ENCODE peak calls at places on chromosomes 4 and X, in six cellular contexts. I, U, S, T, Z and D are unnamed samples. For H3K4me1, the result is how much of the 10 kb centered on the place peaks cover.

GRCh38 chrX:153517421-153517820 is at the start of gene ATP2B3:
- DNase-seq in I (no peak), U (no peak), S (peak), T (no peak), Z (no peak), D (no peak)

GRCh38 chrX:155068165-155068564 is 2.8 kb downstream of the CMC4 start:
- DNase-seq in I (no peak), U (no peak), S (no peak), T (peak), Z (no peak), D (no peak)

GRCh38 chr4:113976937-113977855 is 2.3 kb downstream of the ARSJ start:
- DNase-seq in I (no peak), U (no peak), S (no peak), T (no peak), Z (no peak), D (no peak)

GRCh38 chrX:106901781-106902219 is 1.3 kb downstream of the RIPPLY1 start:
- DNase-seq in I (no peak), U (no peak), S (no peak), T (no peak), Z (no peak), D (no peak)

GRCh38 chr4:786861-787300 is 39.0 kb downstream of the CPLX1 start:
- DNase-seq in I (no peak), U (peak), S (no peak), T (no peak), Z (no peak), D (no peak)

GRCh38 chr4:102867278-102868152 is 1.3 kb upstream of the CISD2 start:
- DNase-seq in I (peak), U (no peak), S (no peak), T (peak), Z (no peak), D (no peak)

GRCh38 chr4:40626183-40626990 is 3.3 kb downstream of the RBM47 start:
- DNase-seq in I (no peak), U (no peak), S (peak), T (no peak), Z (no peak), D (no peak)

GRCh38 chrX:57871463-57871862 is 38.8 kb downstream of the ZXDA start:
- DNase-seq in I (no peak), U (no peak), S (no peak), T (no peak), Z (no peak), D (no peak)

GRCh38 chrX:79259073-79259689 is 108.0 kb downstream of the ITM2A start:
- DNase-seq in I (peak), U (peak), S (no peak), T (no peak), Z (no peak), D (no peak)

GRCh38 chr4:80309301-80310004 is 26.1 kb upstream of the CFAP299 start:
- DNase-seq in I (no peak), U (no peak), S (no peak), T (peak), Z (no peak), D (no peak)

GRCh38 chrX:150688911-150689451 is 4.2 kb upstream of the MTMR1 start:
- DNase-seq in I (no peak), U (no peak), S (peak), T (peak), Z (peak), D (no peak)

GRCh38 chr4:67483868-67484602 is 61.3 kb downstream of the CENPC start:
- DNase-seq in I (no peak), U (no peak), S (peak), T (no peak), Z (no peak), D (no peak)

GRCh38 chr4:163693776-163694175 is 199.3 kb downstream of the TMA16 start:
- DNase-seq in I (no peak), U (no peak), S (no peak), T (peak), Z (no peak), D (no peak)

GRCh38 chr4:110306363-110306762 is 107.9 kb upstream of the ELOVL6 start:
- DNase-seq in I (no peak), U (no peak), S (no peak), T (no peak), Z (no peak), D (no peak)

GRCh38 chr4:40227284-40227683 is 30.5 kb downstream of the RHOH start:
- DNase-seq in I (no peak), U (no peak), S (no peak), T (no peak), Z (no peak), D (no peak)

GRCh38 chrX:6968231-6968630 is 179.3 kb upstream of the STS start:
- DNase-seq in I (no peak), U (no peak), S (no peak), T (no peak), Z (no peak), D (no peak)

GRCh38 chr4:87680271-87680670 is 30.2 kb downstream of the DMP1 start:
- DNase-seq in I (no peak), U (no peak), S (peak), T (no peak), Z (no peak), D (no peak)

GRCh38 chrX:1606476-1606875 is 8.4 kb upstream of the ASMT start:
- DNase-seq in I (no peak), U (no peak), S (no peak), T (no peak), Z (no peak), D (no peak)

GRCh38 chr4:1502976-1503375 is 96.7 kb upstream of the NKX1-1 start:
- DNase-seq in I (no peak), U (no peak), S (no peak), T (no peak), Z (no peak), D (no peak)

GRCh38 chrX:38694394-38694793 is 106.9 kb upstream of the MID1IP1 start:
- DNase-seq in I (no peak), U (no peak), S (no peak), T (no peak), Z (no peak), D (no peak)

DNA sequence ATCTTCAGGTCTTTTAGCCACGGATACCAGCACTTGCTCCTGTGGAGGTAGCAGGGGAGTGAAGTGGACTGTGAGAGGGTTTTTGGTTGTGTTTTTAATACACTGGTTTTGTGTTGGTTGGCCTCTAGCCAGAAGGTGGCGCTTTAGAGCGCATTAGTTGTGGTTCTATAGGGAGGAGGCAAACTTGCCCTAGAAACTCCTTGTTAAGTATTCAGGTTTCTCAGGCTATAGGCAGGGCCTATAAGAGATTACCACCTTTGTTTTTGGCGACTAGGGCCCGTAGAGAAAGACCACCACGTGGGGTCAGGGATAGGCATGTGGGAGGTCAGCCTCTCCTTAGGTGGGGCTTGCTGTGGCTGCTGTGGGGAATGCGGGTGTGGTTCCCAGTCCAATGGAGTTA is 221.6 kb upstream of the SPANXN4 start:
- DNase-seq in I (no peak), U (no peak), S (peak), T (peak), Z (no peak), D (no peak)
- TF ChIP-seq CTCF in I (peak), U (no peak), S (peak), T (no peak), Z (peak), D (no peak)

GRCh38 chrX:104117753-104118152 is 5.4 kb downstream of the ZCCHC18 start:
- DNase-seq in I (no peak), U (no peak), S (no peak), T (no peak), Z (no peak), D (no peak)
- H3K4me3 ChIP-seq in I (no peak), U (no peak), S (no peak), T (no peak), Z (no peak), D (no peak)

GRCh38 chr4:7814451-7814850 is 125.2 kb downstream of the AFAP1 start:
- DNase-seq in I (no peak), U (no peak), S (no peak), T (no peak), Z (no peak), D (no peak)
- H3K4me1 ChIP-seq in I (under half), U (under half), S (under half), T (half or more), Z (under half), D (under half)

GRCh38 chrX:115894087-115894486 is 276.5 kb upstream of the AGTR2 start:
- DNase-seq in I (no peak), U (no peak), S (no peak), T (peak), Z (no peak), D (no peak)
- TF ChIP-seq CTCF in I (no peak), U (no peak), S (no peak), T (no peak), Z (no peak), D (peak)

GRCh38 chr4:101074326-101074725 is 273.0 kb downstream of the PPP3CA start:
- DNase-seq in I (no peak), U (no peak), S (no peak), T (no peak), Z (no peak), D (no peak)
- H3K4me3 ChIP-seq in I (no peak), U (no peak), S (no peak), T (no peak), Z (no peak), D (no peak)

GRCh38 chrX:130176354-130176776 is 4.6 kb downstream of the RAB33A start:
- DNase-seq in I (peak), U (no peak), S (no peak), T (no peak), Z (no peak), D (no peak)
- H3K4me1 ChIP-seq in I (half or more), U (under half), S (under half), T (under half), Z (under half), D (under half)